ENCODE peak calls at places on chromosomes 13 and 19, in six cellular contexts. N is amniotic epithelial cell; I is DMS 273 treated with DMSO at 0.1 percent for 48 hours; O is activated B cell treated with CpG ODN at 0.5 μM for 24 hours; D is AG04450; S is effector memory CD4-positive, alpha-beta T cell. B is an unnamed sample.

GRCh38 chr19:43667524-43668405 is 2.2 kb downstream of the PLAUR start:
- DNase-seq in N (no peak), I (no peak), O (no peak), D (no peak), S (no peak), B (no peak)

GRCh38 chr19:51702103-51702753 is 9.1 kb downstream of the SPACA6 start:
- DNase-seq in N (peak), I (no peak), O (peak), D (no peak), S (peak), B (peak)

GRCh38 chr13:26735677-26736076 is 24.9 kb downstream of the GPR12 start:
- DNase-seq in N (no peak), I (no peak), O (no peak), D (no peak), S (no peak), B (no peak)

GRCh38 chr19:46746281-46746965 is at the start of gene STRN4:
- DNase-seq in N (no peak), I (no peak), O (peak), D (no peak), S (peak), B (no peak)

GRCh38 chr19:8307400-8307964 is 676 bp downstream of the CD320 start:
- DNase-seq in N (no peak), I (no peak), O (no peak), D (no peak), S (no peak), B (peak)

GRCh38 chr19:58352760-58353671 is at the start of gene A1BG:
- DNase-seq in N (no peak), I (no peak), O (no peak), D (no peak), S (no peak), B (peak)

GRCh38 chr19:34838248-34838647 is 65.2 kb upstream of the ZNF599 start:
- DNase-seq in N (peak), I (no peak), O (no peak), D (no peak), S (no peak), B (no peak)

GRCh38 chr13:31209172-31209818 is 9.5 kb downstream of the B3GLCT start:
- DNase-seq in N (peak), I (peak), O (no peak), D (no peak), S (peak), B (no peak)

GRCh38 chr19:48397636-48398328 is 4.3 kb downstream of the GRIN2D start:
- DNase-seq in N (no peak), I (no peak), O (no peak), D (no peak), S (no peak), B (no peak)

GRCh38 chr13:112903071-112903577 is 65.9 kb upstream of the MCF2L start:
- DNase-seq in N (no peak), I (no peak), O (no peak), D (no peak), S (no peak), B (no peak)

GRCh38 chr19:49920624-49921363 is 8.2 kb upstream of the ATF5 start:
- DNase-seq in N (no peak), I (no peak), O (no peak), D (no peak), S (no peak), B (no peak)

GRCh38 chr13:110233181-110233641 is 73.7 kb downstream of the COL4A1 start:
- DNase-seq in N (peak), I (no peak), O (no peak), D (peak), S (no peak), B (no peak)

GRCh38 chr13:87259479-87260083 is 411.6 kb upstream of the SLITRK5 start:
- DNase-seq in N (peak), I (no peak), O (no peak), D (no peak), S (no peak), B (no peak)

GRCh38 chr13:62302341-62302740 is 886.7 kb upstream of the PCDH20 start:
- DNase-seq in N (no peak), I (no peak), O (no peak), D (no peak), S (no peak), B (no peak)

GRCh38 chr13:68439821-68440220 is 1209.7 kb upstream of the PCDH9 start:
- DNase-seq in N (no peak), I (no peak), O (no peak), D (no peak), S (no peak), B (no peak)

GRCh38 chr13:98050041-98050466 is 92.8 kb upstream of the FARP1 start:
- DNase-seq in N (no peak), I (no peak), O (no peak), D (no peak), S (no peak), B (no peak)

GRCh38 chr13:25213716-25214115 is 41.6 kb upstream of the AMER2 start:
- DNase-seq in N (no peak), I (no peak), O (no peak), D (no peak), S (no peak), B (no peak)

GRCh38 chr13:113837554-113838355 is 26.1 kb downstream of the GAS6 start:
- DNase-seq in N (peak), I (peak), O (no peak), D (peak), S (no peak), B (peak)

GRCh38 chr19:53132231-53132991 is at the start of gene ZNF415:
- DNase-seq in N (peak), I (peak), O (peak), D (peak), S (peak), B (peak)

GRCh38 chr19:35847911-35848310 is 4.4 kb downstream of the NPHS1 start:
- DNase-seq in N (no peak), I (no peak), O (no peak), D (no peak), S (no peak), B (no peak)

GRCh38 chr19:58558623-58559274 is 338 bp upstream of the UBE2M start:
- DNase-seq in N (peak), I (no peak), O (peak), D (peak), S (peak), B (peak)

GRCh38 chr13:102198418-102199322 is 203.2 kb downstream of the FGF14 start:
- DNase-seq in N (peak), I (no peak), O (no peak), D (no peak), S (no peak), B (no peak)

GRCh38 chr13:94595006-94595942 is 678 bp downstream of the TGDS start:
- DNase-seq in N (peak), I (no peak), O (peak), D (no peak), S (no peak), B (no peak)

GRCh38 chr13:46341112-46341711 is 45.8 kb downstream of the RUBCNL start:
- DNase-seq in N (peak), I (no peak), O (no peak), D (peak), S (no peak), B (no peak)

GRCh38 chr13:114226088-114226487 is 8.6 kb upstream of the CDC16 start:
- DNase-seq in N (no peak), I (no peak), O (no peak), D (no peak), S (no peak), B (no peak)

GRCh38 chr13:65336916-65337315 is 1893.2 kb downstream of the PCDH9 start:
- DNase-seq in N (peak), I (no peak), O (no peak), D (peak), S (no peak), B (no peak)

GRCh38 chr13:114065926-114066774 is 66.3 kb downstream of the RASA3 start:
- DNase-seq in N (no peak), I (no peak), O (no peak), D (no peak), S (no peak), B (no peak)

GRCh38 chr13:71828564-71828963 is 38.4 kb downstream of the DACH1 start:
- DNase-seq in N (no peak), I (no peak), O (no peak), D (no peak), S (no peak), B (no peak)

GRCh38 chr13:94315188-94315587 is 164.3 kb downstream of the DCT start:
- DNase-seq in N (no peak), I (no peak), O (no peak), D (no peak), S (no peak), B (no peak)

GRCh38 chr19:15115080-15115479 is 7.9 kb downstream of the SYDE1 start:
- DNase-seq in N (no peak), I (no peak), O (no peak), D (no peak), S (no peak), B (no peak)

GRCh38 chr13:111267784-111268183 is 52.7 kb upstream of the TEX29 start:
- DNase-seq in N (no peak), I (no peak), O (no peak), D (peak), S (no peak), B (no peak)

GRCh38 chr13:67193979-67194378 is 36.2 kb downstream of the PCDH9 start:
- DNase-seq in N (no peak), I (no peak), O (no peak), D (no peak), S (no peak), B (no peak)

GRCh38 chr19:58305932-58306323 is 751 bp downstream of the ERVK3-1 start:
- DNase-seq in N (no peak), I (no peak), O (no peak), D (no peak), S (no peak), B (no peak)

GRCh38 chr19:53947624-53948023 is 15.1 kb upstream of the CACNG8 start:
- DNase-seq in N (no peak), I (no peak), O (no peak), D (no peak), S (no peak), B (no peak)

GRCh38 chr19:46030861-46031550 is 8.2 kb upstream of the PGLYRP1 start:
- DNase-seq in N (no peak), I (no peak), O (no peak), D (no peak), S (no peak), B (no peak)

GRCh38 chr13:33937373-33938087 is 119.6 kb downstream of the RFC3 start:
- DNase-seq in N (no peak), I (no peak), O (no peak), D (no peak), S (no peak), B (no peak)